ENCODE peak calls at places on chromosomes 6 and 20, in ten cellular contexts. F is Karpas-422, M is ascending aorta, A is tibial artery, U is fibroblast of lung, Z is neuronal stem cell, I is hepatocyte, S is adrenal gland, L is GM06990, K is Panc1. C is an unnamed sample.

GRCh38 chr6:145643760-145644159 is 91.6 kb downstream of the EPM2A start:
- DNase-seq in A (no peak), S (no peak), F (no peak), U (peak; percentile 70), L (no peak), I (no peak), M (no peak), K (no peak), Z (no peak), C (no peak)

GRCh38 chr20:41426361-41426900 is 59.8 kb upstream of the EMILIN3 start:
- DNase-seq in K (no peak), L (no peak), I (no peak), F (no peak), S (no peak), U (peak; percentile 11), M (no peak), Z (no peak), A (no peak), C (no peak)

GRCh38 chr20:32129863-32130262 is 20.3 kb downstream of the TM9SF4 start:
- DNase-seq in S (no peak), Z (no peak), L (no peak), F (no peak), U (no peak), I (no peak), A (no peak), K (no peak), M (no peak), C (no peak)

GRCh38 chr20:17505664-17506517 is 25.3 kb downstream of the BFSP1 start:
- DNase-seq in I (no peak), S (peak; percentile 20), U (peak; percentile 57), F (no peak), K (no peak), L (no peak), M (no peak), Z (no peak), A (no peak), C (peak; percentile 48)

GRCh38 chr6:83303426-83303825 is 110.3 kb downstream of the RWDD2A start:
- DNase-seq in M (no peak), Z (no peak), K (no peak), F (no peak), U (no peak), I (no peak), A (no peak), S (no peak), L (no peak), C (no peak)

GRCh38 chr6:42140051-42140450 is 2.4 kb downstream of the C6orf132 start:
- DNase-seq in K (no peak), U (peak; percentile 17), F (peak; percentile 62), A (peak; percentile 46), I (peak; percentile 74), Z (no peak), L (no peak), S (no peak), M (no peak), C (peak; percentile 32)

GRCh38 chr20:58997141-58997770 is 9.8 kb downstream of the CTSZ start:
- DNase-seq in U (no peak), S (no peak), Z (no peak), M (no peak), A (no peak), L (no peak), I (no peak), F (no peak), K (no peak), C (no peak)

GRCh38 chr6:9404351-9405146 is 969.2 kb upstream of the SLC35B3 start:
- DNase-seq in S (no peak), Z (no peak), M (no peak), A (no peak), I (no peak), L (no peak), U (peak; percentile 44), K (no peak), F (no peak), C (peak; percentile 37)

GRCh38 chr6:68046756-68047155 is 588.3 kb upstream of the ADGRB3 start:
- DNase-seq in A (no peak), I (no peak), K (no peak), F (peak; percentile 36), M (no peak), Z (no peak), S (no peak), L (no peak), U (no peak), C (no peak)

GRCh38 chr6:15132854-15133670 is 112.8 kb upstream of the JARID2 start:
- DNase-seq in S (no peak), I (peak; percentile 73), A (no peak), K (peak; percentile 75), U (peak; percentile 48), F (no peak), Z (no peak), L (no peak), M (no peak), C (peak; percentile 91)

GRCh38 chr6:47144306-47144705 is 102.2 kb upstream of the ADGRF1 start:
- DNase-seq in F (no peak), A (no peak), M (no peak), S (no peak), K (no peak), U (peak; percentile 90), Z (no peak), I (no peak), L (no peak), C (no peak)

GRCh38 chr20:19952392-19952791 is 64.8 kb upstream of the NAA20 start:
- DNase-seq in U (no peak), L (no peak), F (no peak), I (no peak), A (no peak), M (no peak), S (no peak), Z (no peak), K (no peak), C (no peak)

GRCh38 chr6:145670306-145670705 is 65.0 kb downstream of the EPM2A start:
- DNase-seq in S (no peak), I (no peak), L (no peak), U (peak; percentile 3), F (no peak), M (no peak), A (no peak), K (no peak), Z (no peak), C (no peak)

DNA sequence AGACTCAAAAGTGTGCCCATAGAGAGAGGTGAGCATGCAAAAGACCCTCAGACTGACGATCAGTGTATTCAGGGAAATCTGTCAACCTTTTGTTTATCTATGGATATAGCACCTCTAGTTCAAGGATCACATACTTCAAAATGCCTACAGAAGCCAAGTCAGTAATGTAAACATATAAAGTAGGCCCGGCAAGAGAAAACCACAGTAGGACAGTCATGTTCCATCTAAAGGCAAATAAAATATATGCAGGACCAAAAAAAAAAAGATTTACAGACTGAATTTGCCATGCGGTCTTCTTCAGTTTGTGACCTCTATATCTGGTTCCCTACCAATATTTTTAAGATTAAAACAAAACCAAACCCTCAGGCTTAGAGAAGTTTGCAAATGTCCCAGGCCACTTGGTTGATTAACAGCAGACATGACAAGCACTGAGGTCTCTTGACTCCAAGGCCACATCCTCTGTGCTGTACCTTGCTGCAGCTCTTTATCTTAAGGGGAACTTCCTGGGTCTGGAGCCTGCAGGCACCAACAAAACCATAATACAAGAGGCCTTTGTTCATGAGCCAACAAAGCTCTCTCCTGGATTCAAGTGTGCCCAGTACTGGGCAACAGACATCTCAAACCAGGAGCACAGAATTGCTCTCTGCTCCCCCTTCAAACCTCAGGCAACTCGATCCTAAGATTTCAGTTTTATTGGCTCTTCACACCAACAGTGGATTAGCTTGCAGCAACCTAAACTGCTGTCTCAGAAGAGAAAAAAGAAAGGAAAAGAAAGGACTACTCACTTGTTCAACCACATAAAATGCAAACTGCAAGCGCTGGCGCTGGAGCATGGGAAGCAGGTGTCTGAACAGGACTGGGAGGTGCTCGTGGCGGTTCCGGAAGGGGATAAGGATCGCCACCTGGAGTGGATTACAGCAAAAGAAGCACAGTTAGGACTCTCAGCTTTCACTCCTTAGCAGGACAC is 71.7 kb downstream of the B4GALT5 start:
- DNase-seq in L (no peak), I (no peak), A (no peak), K (no peak), Z (no peak), U (peak; percentile 32), M (no peak), S (no peak), F (no peak), C (no peak)
- H3K36me3 ChIP-seq in L (peaks cover 13% of the 10 kb centered on the region), I (no peaks in the 10 kb centered on the region), A (peaks cover 91% of the 10 kb centered on the region), K (peaks cover 43% of the 10 kb centered on the region), Z (peaks cover 23% of the 10 kb centered on the region), U (peaks cover 12% of the 10 kb centered on the region), M (peaks cover 80% of the 10 kb centered on the region), S (peaks cover 100% of the 10 kb centered on the region), F (no peaks in the 10 kb centered on the region), C (peaks cover 81% of the 10 kb centered on the region)

GRCh38 chr6:37007340-37008043 is 2.0 kb downstream of the FGD2 start:
- DNase-seq in Z (no peak), K (no peak), I (no peak), S (no peak), A (peak; percentile 44), F (peak; percentile 80), U (no peak), L (peak; percentile 53), M (no peak), C (no peak)
- H3K4me3 ChIP-seq in Z (no peak overlapping the region), K (no peak overlapping the region), I (no peak overlapping the region), S (peak overlapping the region; percentile 40), A (peak overlapping the region; percentile 24), F (peak overlapping the region; percentile 74), U (no peak overlapping the region), L (peak overlapping the region; percentile 92), M (peak overlapping the region; percentile 23), C (no peak overlapping the region)

DNA sequence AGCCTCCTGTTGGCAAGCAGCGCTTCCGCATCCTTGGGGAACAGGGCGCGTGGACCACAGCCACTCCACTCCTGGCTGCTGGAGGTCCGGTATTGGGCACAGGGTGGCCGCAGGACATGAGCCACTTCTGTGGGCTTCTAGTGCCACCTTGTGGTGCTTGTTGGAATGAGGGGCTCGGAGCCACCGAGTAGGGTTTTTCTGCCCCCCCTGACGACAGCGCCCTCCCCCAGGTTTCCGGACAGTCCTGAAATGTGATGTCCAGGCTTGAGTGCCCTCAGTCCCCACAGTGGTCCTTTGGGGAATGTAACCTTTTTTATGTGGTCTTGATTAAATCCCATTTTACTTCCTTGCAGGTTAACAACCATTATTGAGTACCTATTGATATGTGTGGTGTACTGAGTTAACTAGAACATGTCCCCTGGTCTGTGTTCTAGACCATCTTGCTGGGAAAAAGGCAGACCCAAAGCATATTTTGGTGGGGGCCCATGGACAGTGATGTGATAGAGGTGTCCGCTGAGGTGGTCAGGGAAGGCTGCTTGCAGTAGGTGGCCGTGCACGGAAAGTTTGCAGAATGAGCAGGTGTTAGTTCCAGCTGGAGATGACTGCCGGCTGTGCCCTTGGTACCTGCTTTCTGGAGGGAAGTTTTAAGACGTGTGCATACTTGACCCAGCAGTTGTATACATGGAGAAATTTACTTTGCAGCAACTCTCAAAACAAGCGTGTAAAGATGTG is 70.0 kb downstream of the PTPN1 start:
- DNase-seq in Z (peak; percentile 51), I (peak; percentile 71), F (peak; percentile 71), S (peak; percentile 71), K (no peak), M (peak; percentile 85), U (peak; percentile 55), A (peak; percentile 53), L (no peak), C (peak; percentile 49)
- H3K36me3 ChIP-seq in Z (peaks cover 43% of the 10 kb centered on the region), I (peaks cover 4% of the 10 kb centered on the region), F (peaks cover 3% of the 10 kb centered on the region), S (peaks cover 73% of the 10 kb centered on the region), K (peaks cover 24% of the 10 kb centered on the region), M (peaks cover 66% of the 10 kb centered on the region), U (peaks cover 18% of the 10 kb centered on the region), A (peaks cover 87% of the 10 kb centered on the region), L (peaks cover 65% of the 10 kb centered on the region), C (peaks cover 91% of the 10 kb centered on the region)

DNA sequence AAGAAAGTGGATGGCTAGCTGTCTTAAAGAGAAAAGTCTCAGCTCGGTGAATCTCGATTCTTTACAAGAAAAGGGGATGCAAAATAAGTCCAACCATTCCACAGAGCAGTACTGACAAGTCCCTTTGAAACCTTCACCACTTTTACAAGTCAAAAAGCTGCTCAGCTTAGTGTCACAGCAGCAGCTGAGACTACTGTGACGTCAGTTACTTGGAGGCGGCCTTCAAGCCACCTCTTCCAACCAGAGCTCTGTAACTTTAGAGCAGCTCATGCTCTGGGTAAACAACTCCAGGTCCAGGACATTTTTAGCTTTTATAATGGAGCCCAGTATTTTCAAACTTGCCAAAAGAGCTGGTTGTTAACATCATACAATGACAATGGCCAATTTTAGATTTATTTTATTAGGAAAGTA is at the start of gene KIAA0408:
- DNase-seq in L (no peak), I (peak; percentile 74), Z (peak; percentile 50), F (no peak), A (peak; percentile 82), S (no peak), K (no peak), M (peak; percentile 88), U (peak; percentile 82), C (peak; percentile 24)
- H3K4me3 ChIP-seq in L (no peak within 1 kb of the TSS), I (no peak within 1 kb of the TSS), Z (no peak within 1 kb of the TSS), F (no peak within 1 kb of the TSS), A (peak within 1 kb of the TSS; percentile 53), S (peak within 1 kb of the TSS; percentile 30), K (no peak within 1 kb of the TSS), M (peak within 1 kb of the TSS; percentile 55), U (peak within 1 kb of the TSS; percentile 45), C (no peak within 1 kb of the TSS)